ENCODE peak calls at places on chromosomes 2 and 18, in four cellular contexts. A is neural progenitor cell, S is MM.1S, U is fibroblast of lung. F is an unnamed sample.
A peak's percentile ranks its signal among the peaks of the same experiment; 100 is the strongest.

GRCh38 chr2:217150236-217150635 is 290.4 kb upstream of the TNP1 start:
- DNase-seq in A (no peak), S (no peak), U (peak; percentile 91), F (no peak)

GRCh38 chr18:9952633-9953416 is 39.0 kb downstream of the VAPA start:
- DNase-seq in U (no peak), A (no peak), S (no peak), F (no peak)

GRCh38 chr2:183105402-183106134 is 18.7 kb upstream of the NUP35 start:
- DNase-seq in U (no peak), A (no peak), S (no peak), F (peak; percentile 9)

GRCh38 chr2:172806426-172807008 is 70.9 kb downstream of the RAPGEF4 start:
- DNase-seq in U (peak; percentile 76), A (peak; percentile 54), S (peak; percentile 63), F (no peak)

GRCh38 chr18:35581555-35582309 is at the start of gene GALNT1:
- DNase-seq in U (peak; percentile 17), A (peak; percentile 62), S (peak; percentile 25), F (peak; percentile 19)

GRCh38 chr2:126793885-126794613 is 104.6 kb upstream of the TEX51 start:
- DNase-seq in A (no peak), U (no peak), S (no peak), F (no peak)

GRCh38 chr2:107772380-107772779 is 54.3 kb upstream of the RGPD4 start:
- DNase-seq in U (no peak), S (no peak), A (no peak), F (no peak)

GRCh38 chr2:217846321-217846743 is 156.5 kb downstream of the TNS1 start:
- DNase-seq in U (no peak), S (no peak), A (no peak), F (no peak)

GRCh38 chr18:44033144-44033543 is 647.5 kb upstream of the SETBP1 start:
- DNase-seq in U (no peak), S (no peak), A (peak; percentile 6), F (no peak)

GRCh38 chr2:71713581-71714580 is 260.5 kb downstream of the DYSF start:
- DNase-seq in S (no peak), A (no peak), U (peak; percentile 61), F (peak; percentile 89)

GRCh38 chr18:33334781-33335180 is 105.7 kb downstream of the CCDC178 start:
- DNase-seq in S (no peak), U (no peak), A (no peak), F (no peak)

GRCh38 chr18:5478261-5478660 is 65.5 kb downstream of the EPB41L3 start:
- DNase-seq in S (no peak), U (no peak), A (no peak), F (no peak)

GRCh38 chr2:203492965-203493364 is 42.1 kb downstream of the RAPH1 start:
- DNase-seq in U (no peak), A (no peak), S (no peak), F (no peak)

GRCh38 chr2:11786592-11786991 is 40.2 kb downstream of the LPIN1 start:
- DNase-seq in S (no peak), A (no peak), U (no peak), F (no peak)

GRCh38 chr2:234377761-234378341 is 119.0 kb downstream of the ARL4C start:
- DNase-seq in U (peak; percentile 91), S (no peak), A (peak; percentile 38), F (peak; percentile 23)

GRCh38 chr18:56988022-56988421 is 158.9 kb upstream of the BOD1L2 start:
- DNase-seq in S (no peak), U (no peak), A (no peak), F (no peak)

GRCh38 chr2:17878222-17879136 is at the start of gene KCNS3:
- DNase-seq in U (no peak), A (peak; percentile 88), S (peak; percentile 64), F (peak; percentile 60)

GRCh38 chr2:8761529-8762164 is 75.8 kb downstream of the KIDINS220 start:
- DNase-seq in U (peak; percentile 59), A (peak; percentile 42), S (peak; percentile 53), F (no peak)

GRCh38 chr2:107374261-107374660 is 452.4 kb upstream of the RGPD4 start:
- DNase-seq in A (no peak), S (no peak), U (no peak), F (no peak)

GRCh38 chr2:165197346-165197745 is 6.5 kb downstream of the SCN3A start:
- DNase-seq in A (no peak), U (no peak), S (no peak), F (no peak)

GRCh38 chr2:64222351-64222750 is 78.1 kb upstream of the PELI1 start:
- DNase-seq in S (no peak), A (no peak), U (peak; percentile 24), F (no peak)

GRCh38 chr2:168686485-168687191 is 115.8 kb upstream of the NOSTRIN start:
- DNase-seq in A (no peak), U (peak; percentile 38), S (no peak), F (no peak)

GRCh38 chr2:156331572-156332451 is 709 bp downstream of the NR4A2 start:
- DNase-seq in A (peak; percentile 55), U (peak; percentile 87), S (no peak), F (peak; percentile 64)

GRCh38 chr2:211085056-211085680 is 528.8 kb downstream of the CPS1 start:
- DNase-seq in U (peak; percentile 27), A (peak; percentile 57), S (peak; percentile 60), F (no peak)

GRCh38 chr2:136538489-136538888 is 226.9 kb upstream of the THSD7B start:
- DNase-seq in S (no peak), U (no peak), A (no peak), F (no peak)

GRCh38 chr2:119549236-119549635 is 5.0 kb downstream of the CFAP221 start:
- DNase-seq in U (peak; percentile 45), S (no peak), A (no peak), F (peak; percentile 51)

GRCh38 chr2:205177505-205177904 is 504.8 kb upstream of the NRP2 start:
- DNase-seq in A (no peak), U (no peak), S (no peak), F (no peak)

GRCh38 chr2:46643951-46644350 is 164.6 kb downstream of the TMEM247 start:
- DNase-seq in U (no peak), S (peak; percentile 39), A (no peak), F (no peak)

GRCh38 chr2:122927217-122927616 is 1097.9 kb upstream of the CNTNAP5 start:
- DNase-seq in A (peak; percentile 80), U (no peak), S (no peak), F (peak; percentile 37)

GRCh38 chr2:241980193-241980592 is 110.7 kb downstream of the RTP5 start:
- DNase-seq in S (no peak), A (no peak), U (no peak), F (no peak)

GRCh38 chr2:241007880-241008710 is 9.7 kb downstream of the SNED1 start:
- DNase-seq in S (no peak), U (no peak), A (no peak), F (no peak)

GRCh38 chr2:95026471-95027368 is 1.2 kb downstream of the MAL start:
- DNase-seq in S (no peak), A (no peak), U (no peak), F (no peak)
- H3K27me3 ChIP-seq in S (peaks cover 4% of the 10 kb centered on the region), A (peaks cover 49% of the 10 kb centered on the region), U (peaks cover 44% of the 10 kb centered on the region), F (peaks cover 52% of the 10 kb centered on the region)

GRCh38 chr2:176814274-176814673 is 398.3 kb upstream of the HNRNPA3 start:
- DNase-seq in S (no peak), A (no peak), U (no peak), F (no peak)
- H3K4me3 ChIP-seq in S (no peak overlapping the region), A (no peak overlapping the region), U (no peak overlapping the region), F (no peak overlapping the region)

GRCh38 chr18:22322251-22322691 is 95.4 kb downstream of the CTAGE1 start:
- DNase-seq in S (no peak), U (peak; percentile 85), A (no peak), F (no peak)

GRCh38 chr18:22324191-22325131 is 93.3 kb downstream of the CTAGE1 start:
- DNase-seq in S (no peak), U (peak; percentile 34), A (peak; percentile 83), F (no peak)

GRCh38 chr18:22318745-22319407 is 98.8 kb downstream of the CTAGE1 start:
- DNase-seq in U (peak; percentile 67), S (no peak), A (peak; percentile 30), F (no peak)

GRCh38 chr18:22320736-22321135 is 97.0 kb downstream of the CTAGE1 start:
- DNase-seq in A (no peak), U (no peak), S (no peak), F (no peak)

GRCh38 chr18:22320155-22320554 is 97.6 kb downstream of the CTAGE1 start:
- DNase-seq in U (no peak), S (no peak), A (peak; percentile 60), F (no peak)
- H3K9me3 ChIP-seq in U (no peaks in the 10 kb centered on the region), S (no peaks in the 10 kb centered on the region), A (no peaks in the 10 kb centered on the region), F (no peaks in the 10 kb centered on the region)

DNA sequence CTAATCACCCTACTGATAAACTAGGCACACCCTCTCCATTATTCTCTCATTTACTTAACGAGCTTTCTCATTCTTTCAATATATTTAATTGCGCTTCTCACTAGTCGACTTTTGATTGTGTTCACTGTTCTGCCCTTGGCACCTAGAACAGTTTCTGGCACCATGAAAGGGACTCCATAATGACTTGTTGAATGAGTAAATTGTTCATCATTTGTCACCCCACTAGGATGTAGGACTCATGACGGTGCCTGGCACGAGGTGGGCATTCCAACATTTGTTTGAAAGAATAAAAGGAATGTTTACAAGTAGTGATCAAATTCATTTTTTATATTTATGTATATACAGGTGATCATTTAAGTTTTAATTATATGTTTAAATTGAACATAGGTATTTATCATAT is 123.7 kb downstream of the DIS3L2 start:
- DNase-seq in S (no peak), A (no peak), U (no peak), F (peak; percentile 30)
- H3K27me3 ChIP-seq in S (no peaks in the 10 kb centered on the region), A (no peaks in the 10 kb centered on the region), U (no peaks in the 10 kb centered on the region), F (no peaks in the 10 kb centered on the region)

F was measured in MG63.